ENCODE peak calls at places on chromosomes 7 and 10, in six cellular contexts. K is mesenchymal stem cell, M is neuronal stem cell, E is IMR-90, W is H9, C is H1. X is an unnamed sample.

GRCh38 chr7:123995617-123996326 is 37.1 kb downstream of the TMEM229A start:
- DNase-seq in M (no peak), C (no peak), K (peak), W (no peak), E (no peak), X (no peak)

GRCh38 chr10:49090696-49091338 is 24.5 kb downstream of the VSTM4 start:
- DNase-seq in M (no peak), K (no peak), W (no peak), E (no peak), C (no peak), X (no peak)

GRCh38 chr7:30087371-30087770 is 47.4 kb upstream of the MTURN start:
- DNase-seq in E (no peak), C (no peak), W (no peak), K (no peak), M (no peak), X (no peak)

GRCh38 chr7:158864507-158864820 is 8.1 kb downstream of the DYNC2I1 start:
- DNase-seq in E (no peak), W (no peak), C (no peak), M (no peak), K (no peak), X (no peak)

GRCh38 chr10:119834188-119834587 is 38.5 kb downstream of the MCMBP start:
- DNase-seq in K (no peak), E (no peak), C (no peak), W (no peak), M (no peak), X (no peak)

GRCh38 chr7:115300228-115300870 is 378.5 kb downstream of the MDFIC start:
- DNase-seq in C (no peak), M (no peak), W (no peak), E (peak), K (peak), X (no peak)

GRCh38 chr10:106424076-106424475 is 740.4 kb downstream of the SORCS1 start:
- DNase-seq in M (no peak), E (peak), C (no peak), W (no peak), K (peak), X (peak)

GRCh38 chr7:73618538-73618937 is 5.8 kb downstream of the MLXIPL start:
- DNase-seq in W (no peak), K (no peak), M (no peak), E (no peak), C (no peak), X (no peak)

GRCh38 chr7:26497801-26498596 is 206.3 kb downstream of the SNX10 start:
- DNase-seq in M (no peak), K (peak), W (no peak), E (no peak), C (no peak), X (peak)

GRCh38 chr7:128176696-128177095 is 64.4 kb upstream of the LEP start:
- DNase-seq in W (peak), K (no peak), C (no peak), E (no peak), M (no peak), X (peak)

GRCh38 chr10:95290801-95291633 is at the start of gene PDLIM1:
- DNase-seq in W (peak), M (no peak), E (peak), K (peak), C (peak), X (peak)
- H4K8ac ChIP-seq in W (no peak), M (no peak), E (peak), K (peak), C (peak), X (peak)

DNA sequence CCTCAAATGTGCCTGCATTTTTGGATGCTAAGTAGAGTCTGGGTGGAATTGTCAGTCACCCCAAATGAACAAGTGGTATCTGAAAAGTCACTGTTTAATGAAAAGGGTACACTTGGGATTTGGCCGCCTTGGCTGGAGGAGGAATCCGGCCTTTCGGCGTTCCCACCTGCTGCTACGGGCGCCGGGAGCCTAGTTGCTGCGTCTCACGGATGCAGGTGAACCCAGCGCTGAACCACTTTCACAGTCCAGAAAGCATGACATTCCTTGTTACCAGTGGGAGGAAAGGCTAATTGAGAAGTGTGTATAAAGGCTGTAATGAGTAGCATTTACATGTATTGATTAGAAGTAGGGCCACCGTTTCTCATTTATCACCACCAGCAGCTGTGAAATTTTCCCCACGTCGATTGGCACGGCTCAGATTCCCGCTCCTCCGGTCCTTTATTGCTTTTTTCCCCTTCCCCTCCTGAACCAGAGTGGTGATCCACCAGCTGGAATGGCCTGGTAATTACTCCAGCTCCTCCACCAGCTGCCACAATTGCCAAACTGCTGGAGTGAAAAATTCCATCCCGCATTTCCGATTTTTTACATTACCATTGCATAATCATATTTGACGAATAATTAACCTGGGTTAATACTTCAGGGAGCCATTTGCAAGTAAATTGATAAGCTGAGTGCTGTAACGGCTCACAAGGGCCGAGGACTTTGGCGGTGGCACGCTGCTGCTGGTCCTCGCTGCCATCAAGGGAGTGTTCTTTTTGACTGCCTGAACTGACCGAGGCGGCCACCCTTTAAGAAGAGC is 153.2 kb downstream of the POU6F2 start:
- DNase-seq in W (no peak), K (no peak), M (no peak), C (no peak), E (no peak), X (peak)
- H3K4me2 ChIP-seq in W (no peak), K (no peak), M (no peak), C (no peak), E (no peak), X (no peak)

GRCh38 chr7:122699017-122699416 is at the start of gene RNF133:
- DNase-seq in K (no peak), M (no peak), C (no peak), E (no peak), W (no peak), X (no peak)
- H4K91ac ChIP-seq in K (no peak), M (no peak), C (no peak), E (no peak), W (no peak), X (no peak)

GRCh38 chr10:88386878-88387773 is 196.0 kb downstream of the RNLS start:
- DNase-seq in W (peak), C (no peak), E (peak), K (peak), M (peak), X (peak)
- H4K8ac ChIP-seq in W (no peak), C (no peak), E (no peak), K (no peak), M (no peak), X (no peak)

DNA sequence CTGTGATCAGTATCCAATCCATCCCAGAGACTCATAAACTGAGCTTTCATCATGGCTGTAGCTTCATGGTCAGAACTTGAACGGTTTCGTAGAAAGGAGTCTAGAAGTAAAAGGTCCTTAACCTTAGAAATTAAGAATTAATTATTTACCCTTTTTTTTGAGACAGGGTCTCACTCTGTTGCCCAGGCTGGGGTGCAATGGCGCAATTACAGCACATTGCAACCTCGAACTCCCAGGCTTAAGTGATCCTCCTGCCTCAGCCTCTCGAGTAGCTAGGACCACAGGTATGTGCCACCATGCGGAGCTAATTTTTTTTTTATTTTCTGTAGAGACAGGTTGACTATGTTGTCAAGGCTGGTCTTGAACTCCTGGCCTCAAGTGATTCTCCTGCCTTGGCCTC is 41.7 kb downstream of the ATAD1 start:
- DNase-seq in M (no peak), C (no peak), K (no peak), W (no peak), E (no peak), X (no peak)
- H3K4me2 ChIP-seq in M (no peak), C (no peak), K (no peak), W (no peak), E (peak), X (no peak)

DNA sequence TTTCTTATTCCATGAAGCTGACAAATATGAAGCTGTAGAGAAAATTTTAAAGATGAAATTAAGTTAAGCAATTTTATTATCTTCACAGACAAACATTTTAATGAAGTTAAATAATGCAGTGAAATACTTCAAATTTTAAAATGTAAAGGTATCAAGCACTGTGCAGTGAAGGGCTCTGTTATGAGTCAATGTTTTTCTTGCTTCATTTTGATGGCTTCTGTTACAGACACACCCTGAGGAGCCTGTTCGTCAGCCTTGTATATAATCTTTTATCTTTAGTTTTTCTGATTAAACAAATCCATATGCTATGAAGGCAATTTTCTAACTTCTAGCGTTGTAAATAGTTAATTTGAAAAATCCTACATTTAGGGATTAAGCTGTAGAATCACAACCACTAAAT is 18.6 kb downstream of the VSTM2A start:
- DNase-seq in W (no peak), K (no peak), C (no peak), M (no peak), E (no peak), X (peak)
- H4K91ac ChIP-seq in W (no peak), K (no peak), C (no peak), M (no peak), E (no peak), X (no peak)

DNA sequence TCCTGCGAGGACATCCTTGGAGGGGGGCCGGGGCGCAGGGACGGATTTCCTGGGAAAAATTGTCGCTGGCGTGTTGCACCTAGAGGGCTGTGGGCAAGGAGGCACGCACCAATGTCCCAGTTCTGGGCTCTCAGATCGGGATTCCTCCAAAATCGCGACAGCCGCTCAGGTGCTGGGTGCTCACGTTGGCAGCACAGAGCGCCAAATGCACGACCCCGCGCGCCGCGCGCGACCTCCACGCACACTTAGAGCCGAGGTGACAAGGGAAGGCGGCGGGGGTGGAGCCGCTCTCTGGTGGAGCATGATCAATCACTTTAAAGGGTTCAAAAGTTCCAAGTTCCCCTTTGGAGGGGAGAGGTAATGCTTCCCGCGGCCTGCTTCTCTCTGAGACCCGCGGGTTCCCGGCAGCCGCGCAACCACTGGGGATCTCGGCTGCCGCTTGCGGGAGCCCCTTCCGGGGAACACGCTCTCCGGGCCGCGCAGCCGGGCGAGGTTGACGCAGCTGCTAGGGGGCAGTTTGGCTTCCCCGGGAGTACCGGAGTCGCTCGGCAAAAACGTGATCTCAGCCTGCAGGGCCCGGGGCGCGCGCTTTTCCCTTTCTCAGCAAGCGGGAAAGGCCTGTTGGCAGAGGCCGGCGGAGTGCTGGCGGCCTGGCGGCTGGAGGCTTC is 25.4 kb downstream of the SKIDA1 start:
- DNase-seq in E (no peak), M (no peak), K (peak), W (peak), C (peak), X (no peak)
- H4K8ac ChIP-seq in E (no peak), M (no peak), K (peak), W (no peak), C (peak), X (peak)